ENCODE peak calls at places on chromosome 4, in eight cellular contexts. R is aorta; B is SK-MEL-5; F is iris pigment epithelial cell; J is IMR-90; T is A549; A is activated naive CD4-positive, alpha-beta T cell; Z is PC-3. W is an unnamed sample.

GRCh38 chr4:13944095-13944501 is 316.6 kb upstream of the BOD1L1 start:
- DNase-seq in Z (no peak), R (no peak), T (no peak), A (no peak), J (no peak), F (no peak), B (no peak), W (no peak)

GRCh38 chr4:80266267-80266901 is at the start of gene FGF5:
- DNase-seq in Z (peak; percentile 76), J (peak; percentile 94), T (no peak), R (peak; percentile 82), B (no peak), F (peak; percentile 92), A (no peak), W (peak; percentile 96)

GRCh38 chr4:103091601-103092223 is 7.9 kb downstream of the BDH2 start:
- DNase-seq in F (peak; percentile 75), A (no peak), B (peak; percentile 72), Z (peak; percentile 62), J (peak; percentile 79), R (no peak), T (no peak), W (peak; percentile 73)

GRCh38 chr4:184768296-184768695 is 34.4 kb upstream of the CENPU start:
- DNase-seq in R (no peak), B (no peak), Z (no peak), T (no peak), A (no peak), F (no peak), J (no peak), W (no peak)

GRCh38 chr4:85571008-85571407 is 96.1 kb downstream of the ARHGAP24 start:
- DNase-seq in T (no peak), Z (no peak), J (no peak), F (no peak), B (no peak), R (no peak), A (no peak), W (no peak)

GRCh38 chr4:3313139-3313538 is 20.3 kb downstream of the RGS12 start:
- DNase-seq in T (no peak), Z (no peak), B (no peak), A (no peak), F (no peak), J (no peak), R (peak; percentile 14), W (no peak)

GRCh38 chr4:55008166-55009056 is 117.0 kb downstream of the KDR start:
- DNase-seq in Z (peak; percentile 38), J (no peak), R (no peak), B (peak; percentile 55), A (no peak), T (peak; percentile 1), F (no peak), W (peak; percentile 5)

GRCh38 chr4:132646186-132646585 is 502.9 kb upstream of the PCDH10 start:
- DNase-seq in A (no peak), F (peak; percentile 0), B (no peak), Z (peak; percentile 56), T (no peak), R (no peak), J (no peak), W (peak; percentile 41)

GRCh38 chr4:173917255-173917960 is 366.1 kb downstream of the FBXO8 start:
- DNase-seq in A (no peak), J (peak; percentile 79), R (no peak), B (peak; percentile 17), F (peak; percentile 92), Z (no peak), T (no peak), W (peak; percentile 56)

GRCh38 chr4:41160010-41160789 is 54.1 kb downstream of the APBB2 start:
- DNase-seq in J (peak; percentile 96), A (no peak), B (no peak), Z (peak; percentile 89), F (peak; percentile 97), T (peak; percentile 37), R (no peak), W (peak; percentile 98)

W was measured in ELR.